ENCODE peak calls at places on chromosomes 6 and 20, in seven cellular contexts. One of them, this sample, is unnamed.

GRCh38 chr20:13286600-13286999 is 65.5 kb downstream of the ISM1 start:
- DNase-seq in upper lobe of right lung: peak; percentile 74
- DNase-seq in PC-3: peak; percentile 14
- DNase-seq in heart left ventricle: no peak
- DNase-seq in tibial artery: no peak
- DNase-seq in adrenal gland: no peak
- DNase-seq in ovary: no peak
- DNase-seq in this sample: peak; percentile 47

GRCh38 chr6:10449751-10450150 is 34.9 kb upstream of the TFAP2A start:
- DNase-seq in upper lobe of right lung: no peak
- DNase-seq in PC-3: peak; percentile 38
- DNase-seq in heart left ventricle: no peak
- DNase-seq in tibial artery: no peak
- DNase-seq in adrenal gland: no peak
- DNase-seq in ovary: no peak
- DNase-seq in this sample: no peak

GRCh38 chr6:72305971-72306370 is 315.9 kb upstream of the KCNQ5 start:
- DNase-seq in upper lobe of right lung: no peak
- DNase-seq in PC-3: no peak
- DNase-seq in heart left ventricle: no peak
- DNase-seq in tibial artery: no peak
- DNase-seq in adrenal gland: no peak
- DNase-seq in ovary: no peak
- DNase-seq in this sample: no peak

GRCh38 chr6:21331221-21331620 is 262.3 kb upstream of the SOX4 start:
- DNase-seq in upper lobe of right lung: no peak
- DNase-seq in PC-3: no peak
- DNase-seq in heart left ventricle: peak; percentile 46
- DNase-seq in tibial artery: no peak
- DNase-seq in adrenal gland: no peak
- DNase-seq in ovary: peak; percentile 65
- DNase-seq in this sample: no peak

GRCh38 chr6:132122871-132123270 is 171.7 kb upstream of the CCN2 start:
- DNase-seq in upper lobe of right lung: no peak
- DNase-seq in PC-3: no peak
- DNase-seq in heart left ventricle: no peak
- DNase-seq in tibial artery: no peak
- DNase-seq in adrenal gland: no peak
- DNase-seq in ovary: no peak
- DNase-seq in this sample: no peak

GRCh38 chr20:61686081-61686936 is 379.4 kb downstream of the TAF4 start:
- DNase-seq in upper lobe of right lung: no peak
- DNase-seq in PC-3: no peak
- DNase-seq in heart left ventricle: no peak
- DNase-seq in tibial artery: no peak
- DNase-seq in adrenal gland: no peak
- DNase-seq in ovary: no peak
- DNase-seq in this sample: peak; percentile 35

GRCh38 chr6:2432258-2432657 is 186.9 kb upstream of the GMDS start:
- DNase-seq in upper lobe of right lung: no peak
- DNase-seq in PC-3: peak; percentile 93
- DNase-seq in heart left ventricle: no peak
- DNase-seq in tibial artery: no peak
- DNase-seq in adrenal gland: no peak
- DNase-seq in ovary: no peak
- DNase-seq in this sample: no peak

GRCh38 chr6:17086469-17086868 is 15.4 kb upstream of the STMND1 start:
- DNase-seq in upper lobe of right lung: no peak
- DNase-seq in PC-3: peak; percentile 93
- DNase-seq in heart left ventricle: peak; percentile 46
- DNase-seq in tibial artery: peak; percentile 25
- DNase-seq in adrenal gland: peak; percentile 49
- DNase-seq in ovary: no peak
- DNase-seq in this sample: no peak

GRCh38 chr6:87869064-87869685 is 167.1 kb upstream of the AKIRIN2 start:
- DNase-seq in upper lobe of right lung: no peak
- DNase-seq in PC-3: no peak
- DNase-seq in heart left ventricle: no peak
- DNase-seq in tibial artery: no peak
- DNase-seq in adrenal gland: no peak
- DNase-seq in ovary: no peak
- DNase-seq in this sample: no peak

GRCh38 chr20:62936996-62937352 is 973 bp upstream of the GID8 start:
- DNase-seq in upper lobe of right lung: no peak
- DNase-seq in PC-3: peak; percentile 51
- DNase-seq in heart left ventricle: no peak
- DNase-seq in tibial artery: no peak
- DNase-seq in adrenal gland: no peak
- DNase-seq in ovary: no peak
- DNase-seq in this sample: no peak

GRCh38 chr6:104312851-104313250 is 546.9 kb downstream of the HACE1 start:
- DNase-seq in upper lobe of right lung: no peak
- DNase-seq in PC-3: peak; percentile 36
- DNase-seq in heart left ventricle: no peak
- DNase-seq in tibial artery: no peak
- DNase-seq in adrenal gland: no peak
- DNase-seq in ovary: no peak
- DNase-seq in this sample: no peak

GRCh38 chr6:105993769-105994521 is 92.2 kb upstream of the PRDM1 start:
- DNase-seq in upper lobe of right lung: peak; percentile 70
- DNase-seq in PC-3: no peak
- DNase-seq in heart left ventricle: peak; percentile 50
- DNase-seq in tibial artery: peak; percentile 32
- DNase-seq in adrenal gland: peak; percentile 18
- DNase-seq in ovary: peak; percentile 50
- DNase-seq in this sample: peak; percentile 56

GRCh38 chr20:59351148-59352040 is 51.0 kb downstream of the EDN3 start:
- DNase-seq in upper lobe of right lung: no peak
- DNase-seq in PC-3: peak; percentile 87
- DNase-seq in heart left ventricle: no peak
- DNase-seq in tibial artery: no peak
- DNase-seq in adrenal gland: no peak
- DNase-seq in ovary: no peak
- DNase-seq in this sample: no peak

GRCh38 chr6:11712760-11713159 is 65.8 kb downstream of the ADTRP start:
- DNase-seq in upper lobe of right lung: no peak
- DNase-seq in PC-3: no peak
- DNase-seq in heart left ventricle: no peak
- DNase-seq in tibial artery: peak; percentile 50
- DNase-seq in adrenal gland: no peak
- DNase-seq in ovary: no peak
- DNase-seq in this sample: no peak

GRCh38 chr6:3398165-3398562 is 58.7 kb downstream of the SLC22A23 start:
- DNase-seq in upper lobe of right lung: no peak
- DNase-seq in PC-3: no peak
- DNase-seq in heart left ventricle: no peak
- DNase-seq in tibial artery: no peak
- DNase-seq in adrenal gland: no peak
- DNase-seq in ovary: no peak
- DNase-seq in this sample: no peak

GRCh38 chr6:126625019-126625418 is 285.1 kb downstream of the CENPW start:
- DNase-seq in upper lobe of right lung: no peak
- DNase-seq in PC-3: peak; percentile 20
- DNase-seq in heart left ventricle: no peak
- DNase-seq in tibial artery: no peak
- DNase-seq in adrenal gland: no peak
- DNase-seq in ovary: no peak
- DNase-seq in this sample: no peak

GRCh38 chr6:108944707-108945685 is 96.8 kb downstream of the ARMC2 start:
- DNase-seq in upper lobe of right lung: no peak
- DNase-seq in PC-3: no peak
- DNase-seq in heart left ventricle: peak; percentile 75
- DNase-seq in tibial artery: peak; percentile 60
- DNase-seq in adrenal gland: no peak
- DNase-seq in ovary: peak; percentile 81
- DNase-seq in this sample: peak; percentile 48

GRCh38 chr6:111667921-111668320 is 62.2 kb upstream of the TRAF3IP2 start:
- DNase-seq in upper lobe of right lung: no peak
- DNase-seq in PC-3: no peak
- DNase-seq in heart left ventricle: no peak
- DNase-seq in tibial artery: no peak
- DNase-seq in adrenal gland: no peak
- DNase-seq in ovary: no peak
- DNase-seq in this sample: no peak

GRCh38 chr6:44304282-44305199 is 8.6 kb downstream of the AARS2 start:
- DNase-seq in upper lobe of right lung: no peak
- DNase-seq in PC-3: peak; percentile 35
- DNase-seq in heart left ventricle: no peak
- DNase-seq in tibial artery: no peak
- DNase-seq in adrenal gland: no peak
- DNase-seq in ovary: no peak
- DNase-seq in this sample: no peak

GRCh38 chr6:15553736-15554294 is 109.0 kb downstream of the DTNBP1 start:
- DNase-seq in upper lobe of right lung: no peak
- DNase-seq in PC-3: no peak
- DNase-seq in heart left ventricle: no peak
- DNase-seq in tibial artery: no peak
- DNase-seq in adrenal gland: no peak
- DNase-seq in ovary: no peak
- DNase-seq in this sample: no peak

GRCh38 chr6:128421788-128422187 is 98.6 kb downstream of the PTPRK start:
- DNase-seq in upper lobe of right lung: no peak
- DNase-seq in PC-3: no peak
- DNase-seq in heart left ventricle: no peak
- DNase-seq in tibial artery: no peak
- DNase-seq in adrenal gland: no peak
- DNase-seq in ovary: no peak
- DNase-seq in this sample: no peak

GRCh38 chr6:47481806-47482205 is 4.2 kb downstream of the CD2AP start:
- DNase-seq in upper lobe of right lung: no peak
- DNase-seq in PC-3: no peak
- DNase-seq in heart left ventricle: no peak
- DNase-seq in tibial artery: no peak
- DNase-seq in adrenal gland: no peak
- DNase-seq in ovary: no peak
- DNase-seq in this sample: no peak

GRCh38 chr6:138965971-138966370 is 22.1 kb downstream of the REPS1 start:
- DNase-seq in upper lobe of right lung: no peak
- DNase-seq in PC-3: no peak
- DNase-seq in heart left ventricle: no peak
- DNase-seq in tibial artery: no peak
- DNase-seq in adrenal gland: no peak
- DNase-seq in ovary: no peak
- DNase-seq in this sample: no peak

GRCh38 chr6:138286698-138287097 is 68.4 kb upstream of the PBOV1 start:
- DNase-seq in upper lobe of right lung: no peak
- DNase-seq in PC-3: no peak
- DNase-seq in heart left ventricle: no peak
- DNase-seq in tibial artery: no peak
- DNase-seq in adrenal gland: no peak
- DNase-seq in ovary: no peak
- DNase-seq in this sample: no peak

GRCh38 chr6:43669050-43669921 is 18.3 kb downstream of the MRPS18A start:
- DNase-seq in upper lobe of right lung: no peak
- DNase-seq in PC-3: no peak
- DNase-seq in heart left ventricle: peak; percentile 77
- DNase-seq in tibial artery: peak; percentile 64
- DNase-seq in adrenal gland: peak; percentile 41
- DNase-seq in ovary: peak; percentile 80
- DNase-seq in this sample: no peak

GRCh38 chr6:91453479-91453878 is 866.6 kb upstream of the MAP3K7 start:
- DNase-seq in upper lobe of right lung: no peak
- DNase-seq in PC-3: no peak
- DNase-seq in heart left ventricle: no peak
- DNase-seq in tibial artery: no peak
- DNase-seq in adrenal gland: no peak
- DNase-seq in ovary: no peak
- DNase-seq in this sample: no peak

GRCh38 chr6:74404366-74404765 is 708.4 kb downstream of the CD109 start:
- DNase-seq in upper lobe of right lung: no peak
- DNase-seq in PC-3: no peak
- DNase-seq in heart left ventricle: no peak
- DNase-seq in tibial artery: no peak
- DNase-seq in adrenal gland: no peak
- DNase-seq in ovary: no peak
- DNase-seq in this sample: no peak

GRCh38 chr20:9241232-9241692 is 172.4 kb downstream of the PLCB4 start:
- DNase-seq in upper lobe of right lung: no peak
- DNase-seq in PC-3: peak; percentile 88
- DNase-seq in heart left ventricle: no peak
- DNase-seq in tibial artery: no peak
- DNase-seq in adrenal gland: no peak
- DNase-seq in ovary: no peak
- DNase-seq in this sample: no peak

GRCh38 chr6:43740321-43740960 is 29.6 kb upstream of the VEGFA start:
- DNase-seq in upper lobe of right lung: peak; percentile 44
- DNase-seq in PC-3: no peak
- DNase-seq in heart left ventricle: no peak
- DNase-seq in tibial artery: no peak
- DNase-seq in adrenal gland: no peak
- DNase-seq in ovary: no peak
- DNase-seq in this sample: no peak

GRCh38 chr6:129490551-129491245 is 219.3 kb downstream of the ARHGAP18 start:
- DNase-seq in upper lobe of right lung: no peak
- DNase-seq in PC-3: peak; percentile 95
- DNase-seq in heart left ventricle: no peak
- DNase-seq in tibial artery: peak; percentile 60
- DNase-seq in adrenal gland: no peak
- DNase-seq in ovary: no peak
- DNase-seq in this sample: no peak

GRCh38 chr6:42184475-42184874 is 10.3 kb downstream of the GUCA1B start:
- DNase-seq in upper lobe of right lung: no peak
- DNase-seq in PC-3: no peak
- DNase-seq in heart left ventricle: no peak
- DNase-seq in tibial artery: no peak
- DNase-seq in adrenal gland: no peak
- DNase-seq in ovary: no peak
- DNase-seq in this sample: no peak
- H3K36me3 ChIP-seq in upper lobe of right lung: no peaks in the 10 kb centered on the region
- H3K36me3 ChIP-seq in PC-3: no peaks in the 10 kb centered on the region
- H3K36me3 ChIP-seq in heart left ventricle: no peaks in the 10 kb centered on the region
- H3K36me3 ChIP-seq in tibial artery: no peaks in the 10 kb centered on the region
- H3K36me3 ChIP-seq in adrenal gland: no peaks in the 10 kb centered on the region
- H3K36me3 ChIP-seq in ovary: no peaks in the 10 kb centered on the region
- H3K36me3 ChIP-seq in this sample: no peaks in the 10 kb centered on the region

GRCh38 chr20:53646550-53646949 is 52.9 kb upstream of the ZNF217 start:
- DNase-seq in upper lobe of right lung: no peak
- DNase-seq in PC-3: no peak
- DNase-seq in heart left ventricle: no peak
- DNase-seq in tibial artery: no peak
- DNase-seq in adrenal gland: no peak
- DNase-seq in ovary: no peak
- DNase-seq in this sample: no peak
- H3K36me3 ChIP-seq in upper lobe of right lung: no peaks in the 10 kb centered on the region
- H3K36me3 ChIP-seq in PC-3: no peaks in the 10 kb centered on the region
- H3K36me3 ChIP-seq in heart left ventricle: no peaks in the 10 kb centered on the region
- H3K36me3 ChIP-seq in tibial artery: no peaks in the 10 kb centered on the region
- H3K36me3 ChIP-seq in adrenal gland: no peaks in the 10 kb centered on the region
- H3K36me3 ChIP-seq in ovary: no peaks in the 10 kb centered on the region
- H3K36me3 ChIP-seq in this sample: no peaks in the 10 kb centered on the region

GRCh38 chr20:3925113-3925695 is 36.0 kb downstream of the PANK2 start:
- DNase-seq in upper lobe of right lung: no peak
- DNase-seq in PC-3: no peak
- DNase-seq in heart left ventricle: no peak
- DNase-seq in tibial artery: no peak
- DNase-seq in adrenal gland: no peak
- DNase-seq in ovary: no peak
- DNase-seq in this sample: no peak
- H3K36me3 ChIP-seq in upper lobe of right lung: peaks cover 49% of the 10 kb centered on the region
- H3K36me3 ChIP-seq in PC-3: peaks cover 23% of the 10 kb centered on the region
- H3K36me3 ChIP-seq in heart left ventricle: peaks cover 26% of the 10 kb centered on the region
- H3K36me3 ChIP-seq in tibial artery: peaks cover 11% of the 10 kb centered on the region
- H3K36me3 ChIP-seq in adrenal gland: no peaks in the 10 kb centered on the region
- H3K36me3 ChIP-seq in ovary: no peaks in the 10 kb centered on the region
- H3K36me3 ChIP-seq in this sample: peaks cover 53% of the 10 kb centered on the region

GRCh38 chr6:37039958-37040357 is 34.5 kb downstream of the FGD2 start:
- DNase-seq in upper lobe of right lung: no peak
- DNase-seq in PC-3: no peak
- DNase-seq in heart left ventricle: no peak
- DNase-seq in tibial artery: no peak
- DNase-seq in adrenal gland: no peak
- DNase-seq in ovary: no peak
- DNase-seq in this sample: no peak
- H3K36me3 ChIP-seq in upper lobe of right lung: no peaks in the 10 kb centered on the region
- H3K36me3 ChIP-seq in PC-3: no peaks in the 10 kb centered on the region
- H3K36me3 ChIP-seq in heart left ventricle: no peaks in the 10 kb centered on the region
- H3K36me3 ChIP-seq in tibial artery: no peaks in the 10 kb centered on the region
- H3K36me3 ChIP-seq in adrenal gland: no peaks in the 10 kb centered on the region
- H3K36me3 ChIP-seq in ovary: no peaks in the 10 kb centered on the region
- H3K36me3 ChIP-seq in this sample: no peaks in the 10 kb centered on the region

This sample was measured in left lung.